ENCODE peak calls at places on chromosomes 2 and 18, in four cellular contexts. C, D, S and J are unnamed samples.

GRCh38 chr2:20209373-20210109 is 15.4 kb downstream of the SDC1 start:
- DNase-seq in C (no peak), D (no peak), S (no peak), J (no peak)

GRCh38 chr2:232416521-232417470 is 10.2 kb downstream of the ALPG start:
- DNase-seq in C (no peak), D (no peak), S (no peak), J (no peak)

GRCh38 chr2:98771771-98772521 is 41.0 kb upstream of the MGAT4A start:
- DNase-seq in C (peak; percentile 57), D (peak; percentile 37), S (no peak), J (peak; percentile 32)

GRCh38 chr2:45649855-45650806 is 1.3 kb upstream of the PRKCE start:
- DNase-seq in C (peak; percentile 76), D (peak; percentile 59), S (peak; percentile 77), J (peak; percentile 25)

GRCh38 chr2:134919360-134920210 is 963 bp downstream of the CCNT2 start:
- DNase-seq in C (peak; percentile 38), D (no peak), S (no peak), J (peak; percentile 12)

GRCh38 chr2:136444323-136444722 is 321.0 kb upstream of the THSD7B start:
- DNase-seq in C (no peak), D (no peak), S (no peak), J (no peak)

GRCh38 chr2:37142546-37142945 is 14.2 kb downstream of the EIF2AK2 start:
- DNase-seq in C (no peak), D (no peak), S (no peak), J (no peak)

GRCh38 chr2:11657646-11658045 is 12.3 kb downstream of the NTSR2 start:
- DNase-seq in C (no peak), D (no peak), S (no peak), J (no peak)

GRCh38 chr2:201996006-201996405 is 37.6 kb upstream of the FZD7 start:
- DNase-seq in C (no peak), D (no peak), S (no peak), J (no peak)

GRCh38 chr2:210421916-210422315 is 54.6 kb downstream of the LANCL1 start:
- DNase-seq in C (no peak), D (no peak), S (no peak), J (no peak)

GRCh38 chr2:229601396-229601795 is 113.0 kb downstream of the DNER start:
- DNase-seq in C (no peak), D (no peak), S (no peak), J (no peak)

GRCh38 chr18:48142994-48143393 is 212.5 kb upstream of the SMAD2 start:
- DNase-seq in C (no peak), D (no peak), S (peak; percentile 20), J (no peak)

GRCh38 chr2:27306136-27306535 is 2.1 kb downstream of the UCN start:
- DNase-seq in C (no peak), D (no peak), S (no peak), J (no peak)

GRCh38 chr2:220157312-220157711 is 529.9 kb downstream of the SLC4A3 start:
- DNase-seq in C (no peak), D (no peak), S (no peak), J (no peak)

GRCh38 chr2:145257931-145258330 is 738.0 kb upstream of the ZEB2 start:
- DNase-seq in C (no peak), D (no peak), S (no peak), J (no peak)

GRCh38 chr18:28559511-28559910 is 382.6 kb upstream of the CDH2 start:
- DNase-seq in C (no peak), D (no peak), S (no peak), J (no peak)

GRCh38 chr2:75497256-75497655 is 63.5 kb downstream of the EVA1A start:
- DNase-seq in C (no peak), D (no peak), S (no peak), J (no peak)

GRCh38 chr2:128427356-128427755 is 108.7 kb upstream of the HS6ST1 start:
- DNase-seq in C (no peak), D (no peak), S (peak; percentile 4), J (no peak)

GRCh38 chr18:3983351-3983969 is 471.6 kb downstream of the DLGAP1 start:
- DNase-seq in C (no peak), D (no peak), S (no peak), J (no peak)

GRCh38 chr2:177056540-177056939 is 156.1 kb upstream of the HNRNPA3 start:
- DNase-seq in C (no peak), D (no peak), S (no peak), J (no peak)

GRCh38 chr2:50723549-50723948 is 308.4 kb downstream of the NRXN1 start:
- DNase-seq in C (no peak), D (no peak), S (no peak), J (no peak)

GRCh38 chr2:649461-650342 is 27.5 kb downstream of the TMEM18 start:
- DNase-seq in C (no peak), D (no peak), S (no peak), J (no peak)

GRCh38 chr2:237297421-237298155 is 116.4 kb downstream of the COL6A3 start:
- DNase-seq in C (no peak), D (no peak), S (no peak), J (no peak)

GRCh38 chr2:78811955-78812610 is 213.4 kb upstream of the REG3G start:
- DNase-seq in C (no peak), D (no peak), S (no peak), J (no peak)

GRCh38 chr2:9244985-9245544 is 38.5 kb downstream of the ASAP2 start:
- DNase-seq in C (no peak), D (no peak), S (no peak), J (no peak)

GRCh38 chr2:110105608-110106467 is 9.8 kb downstream of the MALL start:
- DNase-seq in C (no peak), D (no peak), S (no peak), J (no peak)

GRCh38 chr2:154264024-154264423 is 392.3 kb downstream of the GALNT13 start:
- DNase-seq in C (no peak), D (no peak), S (no peak), J (no peak)

GRCh38 chr2:43509886-43510285 is 86.0 kb downstream of the THADA start:
- DNase-seq in C (no peak), D (no peak), S (no peak), J (no peak)

GRCh38 chr2:202881570-202881969 is 10.0 kb upstream of the ICA1L start:
- DNase-seq in C (no peak), D (no peak), S (no peak), J (no peak)

GRCh38 chr2:73253400-73253799 is 19.3 kb downstream of the CCT7 start:
- DNase-seq in C (no peak), D (no peak), S (no peak), J (no peak)

GRCh38 chr2:73249636-73250035 is 15.5 kb downstream of the CCT7 start:
- DNase-seq in C (no peak), D (no peak), S (no peak), J (no peak)

GRCh38 chr2:73253901-73254300 is 19.8 kb downstream of the CCT7 start:
- DNase-seq in C (no peak), D (no peak), S (no peak), J (no peak)

GRCh38 chr2:73252238-73253027 is 18.3 kb downstream of the CCT7 start:
- DNase-seq in C (no peak), D (no peak), S (no peak), J (no peak)

GRCh38 chr2:73250872-73251846 is 17.1 kb downstream of the CCT7 start:
- DNase-seq in C (no peak), D (no peak), S (no peak), J (no peak)
- H3K36me3 ChIP-seq in C (no peaks in the 10 kb centered on the region), D (peaks cover 54% of the 10 kb centered on the region), S (peaks cover 91% of the 10 kb centered on the region), J (peaks cover 81% of the 10 kb centered on the region)

DNA sequence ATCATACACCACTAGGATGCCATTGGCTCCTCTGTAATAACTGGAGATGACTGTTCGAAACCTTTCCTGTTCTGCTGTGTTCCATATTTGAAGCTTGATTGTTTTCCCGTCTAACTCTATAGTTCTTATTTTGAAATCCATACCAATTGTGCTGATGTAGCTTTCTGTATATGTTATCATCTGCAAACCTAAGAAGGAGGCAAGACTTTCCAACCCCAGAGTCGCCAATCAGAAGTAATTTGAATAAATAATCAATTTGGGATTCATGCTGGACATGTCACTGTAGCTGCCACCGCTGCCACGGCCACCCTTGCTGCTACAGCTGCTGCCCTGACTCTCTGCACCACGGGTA is 20.7 kb downstream of the STAT1 start:
- DNase-seq in C (no peak), D (no peak), S (no peak), J (no peak)
- H3K36me3 ChIP-seq in C (peaks cover 8% of the 10 kb centered on the region), D (peaks cover 58% of the 10 kb centered on the region), S (peaks cover 100% of the 10 kb centered on the region), J (peaks cover 95% of the 10 kb centered on the region)

GRCh38 chr2:32482466-32482865 is 125.6 kb downstream of the BIRC6 start:
- DNase-seq in C (no peak), D (no peak), S (no peak), J (no peak)
- H3K36me3 ChIP-seq in C (no peaks in the 10 kb centered on the region), D (peaks cover 2% of the 10 kb centered on the region), S (peaks cover 98% of the 10 kb centered on the region), J (peaks cover 66% of the 10 kb centered on the region)

GRCh38 chr18:74508366-74508765 is 12.2 kb downstream of the CNDP2 start:
- DNase-seq in C (no peak), D (no peak), S (no peak), J (no peak)
- H3K36me3 ChIP-seq in C (no peaks in the 10 kb centered on the region), D (peaks cover 57% of the 10 kb centered on the region), S (peaks cover 100% of the 10 kb centered on the region), J (peaks cover 84% of the 10 kb centered on the region)

DNA sequence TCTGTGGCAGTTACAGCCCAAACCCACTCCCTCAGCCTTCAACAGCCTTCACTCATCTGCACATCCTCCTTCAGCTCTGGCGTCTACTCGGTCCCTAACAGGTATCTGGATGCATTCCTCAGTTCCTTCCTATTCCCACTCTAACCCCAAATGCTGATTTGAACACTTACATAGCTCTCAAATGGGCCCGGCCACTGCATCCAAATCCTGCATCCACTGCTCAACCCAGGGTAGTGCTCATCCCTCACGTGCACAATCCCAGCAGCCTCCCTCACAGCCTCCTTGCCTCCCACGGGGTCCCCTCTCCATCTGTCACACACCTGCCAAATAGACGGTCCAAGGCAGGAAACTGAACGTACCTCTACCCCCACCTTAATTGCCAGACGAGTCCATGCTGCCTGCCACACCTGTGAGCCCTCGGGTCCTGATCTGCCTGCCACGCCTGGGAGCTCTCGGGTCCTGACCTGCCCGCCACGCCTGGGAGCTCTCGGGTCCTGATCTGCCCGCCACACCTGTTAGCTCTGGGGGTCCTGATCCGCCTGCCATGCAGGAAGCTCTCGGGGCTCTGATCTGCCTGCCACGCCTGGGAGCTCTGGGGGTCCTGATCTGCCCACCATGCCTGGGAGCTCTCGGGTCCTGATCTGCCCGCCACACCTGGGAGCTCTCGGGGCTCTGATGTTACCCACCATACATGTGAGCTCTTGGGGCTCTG is 9.9 kb downstream of the OR6B3 start:
- DNase-seq in C (no peak), D (no peak), S (no peak), J (no peak)
- H3K36me3 ChIP-seq in C (no peaks in the 10 kb centered on the region), D (no peaks in the 10 kb centered on the region), S (no peaks in the 10 kb centered on the region), J (no peaks in the 10 kb centered on the region)